ENCODE peak calls at places on chromosomes 5 and 9, in six cellular contexts. One of them, this sample, is unnamed.

GRCh38 chr5:65791721-65792698 is 70.0 kb downstream of the NLN start:
- DNase-seq in COR-L47: no peak
- DNase-seq in AG20443: no peak
- DNase-seq in GM23338: no peak
- DNase-seq in left lung: no peak
- DNase-seq in heart right ventricle: no peak
- DNase-seq in this sample: no peak

GRCh38 chr5:75707911-75708509 is 9.2 kb downstream of the POC5 start:
- DNase-seq in COR-L47: no peak
- DNase-seq in AG20443: no peak
- DNase-seq in GM23338: no peak
- DNase-seq in left lung: no peak
- DNase-seq in heart right ventricle: no peak
- DNase-seq in this sample: no peak

GRCh38 chr5:107968998-107969397 is 298.3 kb upstream of the EFNA5 start:
- DNase-seq in COR-L47: no peak
- DNase-seq in AG20443: no peak
- DNase-seq in GM23338: no peak
- DNase-seq in left lung: no peak
- DNase-seq in heart right ventricle: no peak
- DNase-seq in this sample: no peak

GRCh38 chr5:59698774-59699173 is 194.8 kb downstream of the PDE4D start:
- DNase-seq in COR-L47: no peak
- DNase-seq in AG20443: no peak
- DNase-seq in GM23338: no peak
- DNase-seq in left lung: no peak
- DNase-seq in heart right ventricle: no peak
- DNase-seq in this sample: no peak

GRCh38 chr5:134029156-134029555 is 24.4 kb upstream of the VDAC1 start:
- DNase-seq in COR-L47: no peak
- DNase-seq in AG20443: peak
- DNase-seq in GM23338: no peak
- DNase-seq in left lung: no peak
- DNase-seq in heart right ventricle: no peak
- DNase-seq in this sample: no peak

GRCh38 chr5:7398596-7399260 is 2.8 kb downstream of the ADCY2 start:
- DNase-seq in COR-L47: no peak
- DNase-seq in AG20443: no peak
- DNase-seq in GM23338: no peak
- DNase-seq in left lung: no peak
- DNase-seq in heart right ventricle: no peak
- DNase-seq in this sample: no peak

GRCh38 chr5:61578858-61579503 is 246.9 kb downstream of the ZSWIM6 start:
- DNase-seq in COR-L47: no peak
- DNase-seq in AG20443: no peak
- DNase-seq in GM23338: no peak
- DNase-seq in left lung: no peak
- DNase-seq in heart right ventricle: no peak
- DNase-seq in this sample: no peak

GRCh38 chr5:89437450-89438435 is 554.8 kb upstream of the MEF2C start:
- DNase-seq in COR-L47: no peak
- DNase-seq in AG20443: no peak
- DNase-seq in GM23338: no peak
- DNase-seq in left lung: no peak
- DNase-seq in heart right ventricle: no peak
- DNase-seq in this sample: no peak

GRCh38 chr5:107670028-107670926 is 460 bp downstream of the EFNA5 start:
- DNase-seq in COR-L47: peak
- DNase-seq in AG20443: peak
- DNase-seq in GM23338: peak
- DNase-seq in left lung: peak
- DNase-seq in heart right ventricle: peak
- DNase-seq in this sample: no peak

GRCh38 chr9:99931155-99931840 is 24.8 kb downstream of the STX17 start:
- DNase-seq in COR-L47: no peak
- DNase-seq in AG20443: peak
- DNase-seq in GM23338: no peak
- DNase-seq in left lung: no peak
- DNase-seq in heart right ventricle: no peak
- DNase-seq in this sample: no peak

This sample was measured in HuH-7.